ENCODE peak calls at places on chromosomes 13 and 19, in six cellular contexts. X is astrocyte, C is neural progenitor cell, B is IMR-90, F is mammary epithelial cell, P is Karpas-422. Z is an unnamed sample. For H3K27me3 and H4K20me1, the result is how much of the 10 kb centered on the place peaks cover.

GRCh38 chr13:112104873-112105234 is 37.9 kb downstream of the SOX1 start:
- DNase-seq in X (no peak), C (no peak), B (no peak), F (no peak), P (no peak), Z (no peak)

GRCh38 chr19:40246292-40247073 is 20.0 kb upstream of the CCNP start:
- DNase-seq in X (no peak), C (no peak), B (no peak), F (no peak), P (no peak), Z (no peak)

GRCh38 chr19:45528744-45529453 is 21.6 kb downstream of the VASP start:
- DNase-seq in X (no peak), C (peak), B (no peak), F (no peak), P (no peak), Z (peak)

GRCh38 chr19:16702123-16702522 is 17.5 kb upstream of the NWD1 start:
- DNase-seq in X (peak), C (no peak), B (peak), F (peak), P (no peak), Z (peak)

GRCh38 chr13:78382946-78383542 is 220.3 kb downstream of the POU4F1 start:
- DNase-seq in X (no peak), C (no peak), B (no peak), F (no peak), P (no peak), Z (no peak)

GRCh38 chr13:98780451-98780850 is 28.0 kb upstream of the SLC15A1 start:
- DNase-seq in X (no peak), C (no peak), B (no peak), F (no peak), P (no peak), Z (no peak)

GRCh38 chr19:18651738-18652137 is 14.9 kb downstream of the KLHL26 start:
- DNase-seq in X (no peak), C (no peak), B (no peak), F (no peak), P (no peak), Z (no peak)

GRCh38 chr13:36918246-36919060 is 1.6 kb downstream of the SMAD9 start:
- DNase-seq in X (peak), C (peak), B (peak), F (no peak), P (no peak), Z (no peak)

GRCh38 chr13:42762251-42762650 is 19.1 kb upstream of the FAM216B start:
- DNase-seq in X (peak), C (no peak), B (peak), F (peak), P (no peak), Z (no peak)

GRCh38 chr13:30829788-30830637 is 76.1 kb upstream of the MEDAG start:
- DNase-seq in X (no peak), C (no peak), B (no peak), F (no peak), P (no peak), Z (no peak)

GRCh38 chr13:50130686-50131051 is 115.4 kb downstream of the KCNRG start:
- DNase-seq in X (no peak), C (peak), B (peak), F (no peak), P (no peak), Z (no peak)

GRCh38 chr13:110797230-110797877 is 83.9 kb downstream of the ING1 start:
- DNase-seq in X (no peak), C (no peak), B (no peak), F (no peak), P (no peak), Z (no peak)

GRCh38 chr13:68927387-68928026 is 1180.1 kb upstream of the ATXN8OS start:
- DNase-seq in X (peak), C (peak), B (no peak), F (no peak), P (peak), Z (peak)

GRCh38 chr13:45396548-45397095 is 21.6 kb downstream of the SLC25A30 start:
- DNase-seq in X (no peak), C (no peak), B (peak), F (no peak), P (no peak), Z (no peak)

GRCh38 chr19:46745521-46746280 is at the start of gene FKRP:
- DNase-seq in X (no peak), C (peak), B (no peak), F (no peak), P (peak), Z (no peak)

GRCh38 chr13:36536546-36536945 is 104.3 kb downstream of the CCNA1 start:
- DNase-seq in X (peak), C (no peak), B (no peak), F (no peak), P (no peak), Z (no peak)

GRCh38 chr13:59531571-59532091 is 632.1 kb downstream of the DIAPH3 start:
- DNase-seq in X (peak), C (peak), B (peak), F (peak), P (no peak), Z (no peak)

DNA sequence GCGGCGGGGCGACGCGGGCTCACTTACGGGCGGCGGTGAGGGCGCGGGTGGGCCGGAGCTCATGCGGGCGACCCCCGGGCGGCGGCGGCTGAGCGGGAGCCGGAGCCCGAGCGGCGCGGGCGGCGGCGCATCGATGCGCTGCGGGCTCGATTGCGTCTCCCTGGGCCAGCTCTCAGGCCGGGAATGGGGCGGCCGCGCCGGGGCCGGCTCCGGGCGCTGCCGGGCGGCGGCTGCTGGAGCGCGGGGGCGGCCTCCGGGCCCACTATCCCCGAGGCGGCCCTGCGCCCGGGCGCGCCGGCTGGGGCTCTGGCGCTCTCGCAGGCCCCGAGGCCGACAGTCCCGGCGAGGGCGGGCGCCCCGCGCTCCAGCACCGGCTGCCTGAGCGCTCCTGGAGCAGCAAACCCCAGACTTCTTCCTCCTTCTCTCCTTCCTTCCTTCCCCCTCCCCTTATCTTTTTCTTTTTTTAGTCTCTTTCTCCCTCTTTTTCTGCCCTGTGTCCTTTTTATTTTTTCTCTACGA is 1.5 kb upstream of the TSHZ3 start:
- DNase-seq in X (peak), C (peak), B (peak), F (peak), P (no peak), Z (no peak)
- H3K27me3 ChIP-seq in X (under half), C (half or more), B (under half), F (under half), P (under half), Z (under half)

DNA sequence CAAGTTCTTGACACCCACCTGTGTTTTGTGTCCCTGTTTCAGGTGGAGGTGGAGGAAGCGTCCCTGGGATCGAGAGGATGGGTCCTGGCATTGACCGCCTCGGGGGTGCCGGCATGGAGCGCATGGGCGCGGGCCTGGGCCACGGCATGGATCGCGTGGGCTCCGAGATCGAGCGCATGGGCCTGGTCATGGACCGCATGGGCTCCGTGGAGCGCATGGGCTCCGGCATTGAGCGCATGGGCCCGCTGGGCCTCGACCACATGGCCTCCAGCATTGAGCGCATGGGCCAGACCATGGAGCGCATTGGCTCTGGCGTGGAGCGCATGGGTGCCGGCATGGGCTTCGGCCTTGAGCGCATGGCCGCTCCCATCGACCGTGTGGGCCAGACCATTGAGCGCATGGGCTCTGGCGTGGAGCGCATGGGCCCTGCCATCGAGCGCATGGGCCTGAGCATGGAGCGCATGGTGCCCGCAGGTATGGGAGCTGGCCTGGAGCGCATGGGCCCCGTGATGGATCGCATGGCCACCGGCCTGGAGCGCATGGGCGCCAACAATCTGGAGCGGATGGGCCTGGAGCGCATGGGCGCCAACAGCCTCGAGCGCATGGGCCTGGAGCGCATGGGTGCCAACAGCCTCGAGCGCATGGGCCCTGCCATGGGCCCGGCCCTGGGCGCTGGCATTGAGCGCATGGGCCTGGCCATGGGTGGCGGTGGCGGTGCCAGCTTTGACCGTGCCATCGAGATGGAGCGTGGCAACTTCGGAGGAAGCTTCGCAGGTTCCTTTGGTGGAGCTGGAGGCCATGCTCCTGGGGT is 16.7 kb downstream of the PRAM1 start:
- DNase-seq in X (no peak), C (no peak), B (no peak), F (no peak), P (no peak), Z (no peak)
- H4K20me1 ChIP-seq in X (half or more), C (half or more), B (half or more), F (under half), P (under half), Z (half or more)

DNA sequence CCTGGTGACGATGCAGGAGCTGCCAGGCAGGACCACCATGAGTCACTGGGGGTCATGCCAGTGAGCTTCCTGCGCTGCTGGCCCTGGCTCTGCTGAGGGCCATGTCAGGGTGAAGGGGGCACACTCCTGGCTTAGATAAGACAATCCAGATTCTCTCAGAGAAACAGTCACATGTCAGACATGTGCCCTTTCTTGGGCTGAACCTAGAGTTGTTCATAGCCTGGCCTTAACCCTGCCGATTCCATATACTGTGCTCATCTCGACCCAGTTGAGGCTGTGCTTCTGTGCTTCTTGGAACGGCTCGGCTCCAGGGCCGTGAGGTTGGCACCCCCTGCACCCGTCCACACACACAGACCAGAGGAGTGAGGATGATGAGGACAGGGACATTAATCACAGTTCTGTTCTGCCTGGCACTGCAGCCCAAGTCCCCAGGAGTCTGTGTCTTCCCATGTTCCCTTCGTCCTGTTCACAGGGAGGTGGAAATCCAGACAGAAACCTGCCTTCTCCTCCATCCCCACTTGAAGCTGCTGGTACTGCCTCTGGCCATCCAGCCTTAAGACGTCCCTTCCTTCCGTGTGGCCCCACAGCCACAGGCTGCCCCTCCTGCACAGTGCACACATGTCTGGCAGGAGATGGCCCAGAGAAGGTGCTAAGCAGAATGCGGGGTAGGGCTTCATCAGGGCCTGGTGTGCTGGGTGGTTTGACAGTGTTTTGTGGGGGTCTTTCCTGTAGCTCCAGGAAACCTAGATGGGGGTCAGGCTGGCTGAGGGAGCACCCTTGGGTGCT is 50.0 kb downstream of the LYL1 start:
- DNase-seq in X (no peak), C (no peak), B (no peak), F (no peak), P (no peak), Z (no peak)
- H3K27me3 ChIP-seq in X (under half), C (half or more), B (under half), F (under half), P (under half), Z (under half)

GRCh38 chr13:32624441-32624840 is 38.2 kb downstream of the PDS5B start:
- DNase-seq in X (peak), C (no peak), B (peak), F (no peak), P (no peak), Z (no peak)

GRCh38 chr13:32629866-32630265 is 43.6 kb downstream of the PDS5B start:
- DNase-seq in X (no peak), C (no peak), B (no peak), F (no peak), P (no peak), Z (no peak)

GRCh38 chr13:32627793-32628192 is 41.5 kb downstream of the PDS5B start:
- DNase-seq in X (no peak), C (no peak), B (no peak), F (no peak), P (no peak), Z (no peak)

GRCh38 chr13:32632343-32632910 is 46.2 kb downstream of the PDS5B start:
- DNase-seq in X (no peak), C (no peak), B (no peak), F (no peak), P (no peak), Z (no peak)

DNA sequence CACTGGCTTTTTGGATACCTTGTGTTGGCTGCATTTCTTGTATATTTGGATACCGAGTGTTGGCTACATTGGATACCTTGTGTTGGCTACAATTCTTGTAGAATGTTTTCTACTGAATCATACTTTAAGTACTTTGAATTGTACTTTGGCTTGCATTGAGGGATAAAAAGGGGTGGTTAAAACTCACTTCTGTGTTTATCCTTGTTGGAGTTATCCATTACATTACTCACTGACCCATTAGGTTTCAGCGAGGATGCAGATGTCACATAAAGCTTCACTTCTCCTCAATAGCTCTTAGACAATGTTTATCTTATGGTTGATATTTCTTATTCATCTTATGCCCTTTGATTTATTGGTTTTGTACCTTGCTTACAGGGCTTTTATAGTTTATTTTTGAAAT is 43.1 kb downstream of the PDS5B start:
- DNase-seq in X (peak), C (no peak), B (peak), F (no peak), P (no peak), Z (no peak)
- H4K20me1 ChIP-seq in X (half or more), C (half or more), B (under half), F (under half), P (under half), Z (under half)

GRCh38 chr13:113349491-113349890 is 14.4 kb downstream of the GRTP1 start:
- DNase-seq in X (no peak), C (no peak), B (no peak), F (no peak), P (no peak), Z (no peak)
- H3K27me3 ChIP-seq in X (under half), C (under half), B (under half), F (under half), P (under half), Z (under half)

GRCh38 chr13:114096811-114097503 is 35.5 kb downstream of the RASA3 start:
- DNase-seq in X (no peak), C (no peak), B (no peak), F (no peak), P (no peak), Z (no peak)
- H4K20me1 ChIP-seq in X (half or more), C (under half), B (half or more), F (under half), P (under half), Z (under half)

DNA sequence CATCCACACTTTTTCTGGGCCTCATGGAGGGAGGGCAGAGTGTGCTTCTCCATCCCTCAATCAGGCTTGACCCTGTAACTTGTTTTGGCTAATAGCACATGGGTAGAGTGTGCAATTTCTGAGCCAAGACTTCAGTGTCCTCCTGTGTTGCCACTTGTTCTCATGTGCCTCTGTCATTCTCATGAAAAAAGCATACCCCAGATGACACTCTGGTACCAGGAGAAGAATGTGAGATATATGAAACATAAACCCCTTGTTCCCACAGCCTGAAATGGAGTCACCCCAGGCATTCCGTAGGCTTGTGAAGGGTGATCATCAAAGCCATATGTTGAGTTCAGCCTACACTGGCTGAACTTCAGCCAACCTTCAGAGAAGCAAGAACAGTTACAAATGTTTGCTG is 239.2 kb upstream of the MIR17HG start:
- DNase-seq in X (no peak), C (no peak), B (no peak), F (no peak), P (no peak), Z (no peak)
- H3K27me3 ChIP-seq in X (under half), C (under half), B (under half), F (under half), P (under half), Z (under half)

GRCh38 chr19:1434577-1435060 is 3.6 kb upstream of the RPS15 start:
- DNase-seq in X (no peak), C (no peak), B (no peak), F (no peak), P (no peak), Z (no peak)

GRCh38 chr19:1437609-1438008 is 587 bp upstream of the RPS15 start:
- DNase-seq in X (no peak), C (no peak), B (no peak), F (no peak), P (no peak), Z (no peak)

GRCh38 chr19:1434040-1434366 is 4.2 kb upstream of the RPS15 start:
- DNase-seq in X (no peak), C (no peak), B (no peak), F (no peak), P (no peak), Z (no peak)

GRCh38 chr19:1433119-1434039 is 4.8 kb upstream of the RPS15 start:
- DNase-seq in X (no peak), C (no peak), B (no peak), F (no peak), P (no peak), Z (no peak)

DNA sequence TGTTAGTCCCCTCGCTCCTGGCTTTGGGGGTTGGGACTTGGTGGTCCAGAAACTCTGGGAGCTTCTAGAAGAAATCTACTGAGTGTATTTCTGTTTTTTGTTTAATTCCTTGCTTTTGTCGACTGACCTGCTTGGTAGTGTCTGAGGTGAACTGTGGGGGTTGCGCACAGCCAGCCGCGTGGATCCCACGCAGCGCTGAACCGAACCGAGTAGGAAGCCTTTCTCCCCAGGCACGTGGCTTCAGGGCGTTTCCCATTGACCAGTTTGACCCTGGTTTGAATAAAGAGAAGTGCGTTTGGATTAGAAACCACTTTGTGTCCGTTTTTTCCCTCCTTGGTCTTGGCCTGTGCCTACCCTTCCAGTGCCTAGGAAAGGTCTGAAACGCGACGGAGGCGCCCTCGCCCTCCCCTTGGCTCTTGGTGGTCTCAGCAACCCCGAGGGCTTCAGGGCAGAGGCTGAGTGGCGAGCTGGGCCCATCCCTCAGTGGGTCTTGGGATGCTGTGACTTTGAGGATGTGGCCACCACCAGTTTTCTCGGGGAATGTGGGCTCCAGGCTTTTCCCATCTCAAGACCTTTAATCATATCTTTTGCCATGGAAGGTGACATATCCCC is 2.7 kb upstream of the RPS15 start:
- DNase-seq in X (no peak), C (no peak), B (no peak), F (no peak), P (no peak), Z (no peak)
- H4K20me1 ChIP-seq in X (half or more), C (half or more), B (under half), F (under half), P (under half), Z (under half)

Z was measured in PC-9.